ENCODE peak calls at places on chromosomes 11 and 22, in six cellular contexts. Z is lung, V is brain microvascular endothelial cell, A is fibroblast of pulmonary artery, U is HT1080, L is iPS-NIHi11. K is an unnamed sample.
A peak's percentile ranks its signal among the peaks of the same experiment; 100 is the strongest.

GRCh38 chr11:123338266-123338800 is 91.7 kb upstream of the GRAMD1B start:
- DNase-seq in Z (no peak), V (no peak), A (no peak), U (no peak), L (no peak), K (no peak)

GRCh38 chr11:3157381-3158130 is 7.6 kb downstream of the OSBPL5 start:
- DNase-seq in Z (no peak), V (peak; percentile 32), A (no peak), U (no peak), L (no peak), K (no peak)

GRCh38 chr11:102869354-102869753 is 5.4 kb downstream of the MMP12 start:
- DNase-seq in Z (no peak), V (no peak), A (no peak), U (no peak), L (no peak), K (no peak)

GRCh38 chr11:118448294-118448693 is 12.0 kb downstream of the KMT2A start:
- DNase-seq in Z (no peak), V (no peak), A (peak; percentile 52), U (no peak), L (no peak), K (no peak)

GRCh38 chr11:82867495-82868082 is 32.6 kb downstream of the PRCP start:
- DNase-seq in Z (peak; percentile 80), V (peak; percentile 86), A (peak; percentile 86), U (peak; percentile 59), L (peak; percentile 80), K (peak; percentile 57)

GRCh38 chr11:45045692-45046471 is 95.2 kb upstream of the TP53I11 start:
- DNase-seq in Z (peak; percentile 48), V (peak; percentile 39), A (peak; percentile 75), U (peak; percentile 59), L (no peak), K (no peak)

GRCh38 chr11:16743478-16743877 is 5.0 kb downstream of the C11orf58 start:
- DNase-seq in Z (no peak), V (no peak), A (no peak), U (no peak), L (no peak), K (no peak)

GRCh38 chr22:19876314-19876940 is 21.8 kb upstream of the GNB1L start:
- DNase-seq in Z (no peak), V (no peak), A (no peak), U (no peak), L (no peak), K (no peak)

GRCh38 chr11:67033661-67034166 is 10.8 kb downstream of the SYT12 start:
- DNase-seq in Z (no peak), V (peak; percentile 94), A (peak; percentile 85), U (peak; percentile 93), L (no peak), K (no peak)

GRCh38 chr11:3225159-3225758 is 6.6 kb upstream of the MRGPRG start:
- DNase-seq in Z (no peak), V (no peak), A (no peak), U (no peak), L (peak; percentile 26), K (no peak)

GRCh38 chr22:46618667-46619066 is 1.5 kb upstream of the GRAMD4 start:
- DNase-seq in Z (peak; percentile 74), V (no peak), A (no peak), U (no peak), L (no peak), K (no peak)

GRCh38 chr11:86706341-86707131 is 34.1 kb upstream of the ME3 start:
- DNase-seq in Z (no peak), V (no peak), A (no peak), U (no peak), L (no peak), K (no peak)

GRCh38 chr22:35900483-35901168 is 128.0 kb downstream of the RBFOX2 start:
- DNase-seq in Z (no peak), V (peak; percentile 54), A (peak; percentile 54), U (peak; percentile 66), L (no peak), K (no peak)

GRCh38 chr11:62649486-62649885 is 3.1 kb upstream of the GANAB start:
- DNase-seq in Z (no peak), V (no peak), A (no peak), U (no peak), L (no peak), K (no peak)

GRCh38 chr11:69088676-69089146 is 40.0 kb downstream of the TPCN2 start:
- DNase-seq in Z (peak; percentile 79), V (peak; percentile 62), A (peak; percentile 83), U (peak; percentile 72), L (peak; percentile 96), K (peak; percentile 57)

GRCh38 chr11:63629426-63629825 is 15.2 kb upstream of the PLAAT3 start:
- DNase-seq in Z (no peak), V (no peak), A (no peak), U (no peak), L (no peak), K (no peak)

GRCh38 chr11:58926251-58926650 is 13.0 kb upstream of the GLYATL1 start:
- DNase-seq in Z (no peak), V (no peak), A (no peak), U (no peak), L (no peak), K (peak; percentile 18)

K was measured in SHP77 treated with DMSO at 0.1 percent for 48 hours.